ENCODE peak calls at places on chromosomes 3 and 15, in eight cellular contexts. One of them, this sample, is unnamed.

GRCh38 chr3:49788056-49788455 is 1.7 kb upstream of the IP6K1 start:
- DNase-seq in esophagus squamous epithelium: no peak
- DNase-seq in cardiac muscle cell: no peak
- DNase-seq in endodermal cell: no peak
- DNase-seq in spleen: peak
- DNase-seq in glutamatergic neuron: no peak
- DNase-seq in WERI-Rb-1: no peak
- DNase-seq in colonic mucosa: no peak
- DNase-seq in this sample: no peak

GRCh38 chr3:37996785-37997301 is 6.3 kb downstream of the VILL start:
- DNase-seq in cardiac muscle cell: peak
- DNase-seq in endodermal cell: peak
- DNase-seq in WERI-Rb-1: peak
- DNase-seq in esophagus squamous epithelium: no peak
- DNase-seq in spleen: peak
- DNase-seq in colonic mucosa: peak
- DNase-seq in glutamatergic neuron: peak
- DNase-seq in this sample: peak

GRCh38 chr15:94019062-94019461 is 212.3 kb upstream of the MCTP2 start:
- DNase-seq in WERI-Rb-1: no peak
- DNase-seq in colonic mucosa: no peak
- DNase-seq in endodermal cell: no peak
- DNase-seq in esophagus squamous epithelium: no peak
- DNase-seq in cardiac muscle cell: no peak
- DNase-seq in glutamatergic neuron: no peak
- DNase-seq in spleen: no peak
- DNase-seq in this sample: no peak

GRCh38 chr3:117217355-117217754 is 507.8 kb downstream of the TUSC7 start:
- DNase-seq in cardiac muscle cell: no peak
- DNase-seq in spleen: no peak
- DNase-seq in glutamatergic neuron: no peak
- DNase-seq in esophagus squamous epithelium: no peak
- DNase-seq in colonic mucosa: no peak
- DNase-seq in WERI-Rb-1: no peak
- DNase-seq in endodermal cell: no peak
- DNase-seq in this sample: no peak

GRCh38 chr3:178274711-178275110 is 261.5 kb upstream of the KCNMB2 start:
- DNase-seq in colonic mucosa: no peak
- DNase-seq in endodermal cell: no peak
- DNase-seq in WERI-Rb-1: no peak
- DNase-seq in glutamatergic neuron: no peak
- DNase-seq in spleen: no peak
- DNase-seq in cardiac muscle cell: no peak
- DNase-seq in esophagus squamous epithelium: no peak
- DNase-seq in this sample: no peak

GRCh38 chr3:177427096-177427495 is 229.8 kb upstream of the TBL1XR1 start:
- DNase-seq in esophagus squamous epithelium: no peak
- DNase-seq in endodermal cell: no peak
- DNase-seq in spleen: no peak
- DNase-seq in cardiac muscle cell: no peak
- DNase-seq in colonic mucosa: no peak
- DNase-seq in WERI-Rb-1: no peak
- DNase-seq in glutamatergic neuron: no peak
- DNase-seq in this sample: no peak

GRCh38 chr3:27138562-27138961 is 230.6 kb downstream of the NEK10 start:
- DNase-seq in cardiac muscle cell: no peak
- DNase-seq in esophagus squamous epithelium: no peak
- DNase-seq in glutamatergic neuron: no peak
- DNase-seq in WERI-Rb-1: no peak
- DNase-seq in spleen: no peak
- DNase-seq in colonic mucosa: no peak
- DNase-seq in endodermal cell: no peak
- DNase-seq in this sample: no peak

GRCh38 chr3:53269888-53270880 is 14.4 kb upstream of the TKT start:
- DNase-seq in endodermal cell: peak
- DNase-seq in colonic mucosa: peak
- DNase-seq in spleen: peak
- DNase-seq in cardiac muscle cell: peak
- DNase-seq in WERI-Rb-1: peak
- DNase-seq in glutamatergic neuron: peak
- DNase-seq in esophagus squamous epithelium: peak
- DNase-seq in this sample: peak

GRCh38 chr15:89494941-89495637 is 1.3 kb downstream of the RHCG start:
- DNase-seq in esophagus squamous epithelium: no peak
- DNase-seq in endodermal cell: peak
- DNase-seq in colonic mucosa: peak
- DNase-seq in WERI-Rb-1: peak
- DNase-seq in cardiac muscle cell: no peak
- DNase-seq in glutamatergic neuron: peak
- DNase-seq in spleen: no peak
- DNase-seq in this sample: peak

GRCh38 chr3:177196473-177197040 is 725 bp downstream of the TBL1XR1 start:
- DNase-seq in spleen: peak
- DNase-seq in cardiac muscle cell: peak
- DNase-seq in endodermal cell: peak
- DNase-seq in esophagus squamous epithelium: peak
- DNase-seq in WERI-Rb-1: no peak
- DNase-seq in colonic mucosa: peak
- DNase-seq in glutamatergic neuron: peak
- DNase-seq in this sample: peak

GRCh38 chr3:175307642-175308041 is 448.5 kb downstream of the NAALADL2 start:
- DNase-seq in cardiac muscle cell: no peak
- DNase-seq in glutamatergic neuron: no peak
- DNase-seq in WERI-Rb-1: no peak
- DNase-seq in colonic mucosa: no peak
- DNase-seq in esophagus squamous epithelium: no peak
- DNase-seq in spleen: no peak
- DNase-seq in endodermal cell: no peak
- DNase-seq in this sample: no peak

DNA sequence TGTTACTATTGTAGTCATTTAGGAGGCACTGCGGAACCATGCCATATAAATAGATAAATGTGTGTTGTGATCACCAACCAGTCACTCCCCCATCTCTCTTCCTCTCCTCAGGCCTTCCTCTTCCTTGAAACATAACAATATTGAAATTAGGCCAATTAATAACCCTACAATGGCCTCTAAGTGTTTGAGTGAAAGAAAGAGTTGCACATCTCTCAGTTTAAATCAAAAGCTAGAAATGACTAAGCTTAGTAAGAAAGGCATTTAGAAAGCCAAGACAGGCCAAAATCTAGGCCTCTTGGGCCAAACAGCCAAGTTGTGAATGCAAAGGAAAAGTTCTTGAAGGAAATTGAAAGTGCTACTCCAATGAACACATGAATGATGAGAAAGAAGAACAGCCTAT is 8.1 kb upstream of the DNASE1L3 start:
- DNase-seq in WERI-Rb-1: no peak
- DNase-seq in cardiac muscle cell: no peak
- DNase-seq in spleen: no peak
- DNase-seq in endodermal cell: no peak
- DNase-seq in colonic mucosa: no peak
- DNase-seq in glutamatergic neuron: no peak
- DNase-seq in esophagus squamous epithelium: no peak
- DNase-seq in this sample: no peak
- TF ChIP-seq CTCF in WERI-Rb-1: no peak
- TF ChIP-seq CTCF in cardiac muscle cell: no peak
- TF ChIP-seq CTCF in spleen: no peak
- TF ChIP-seq CTCF in endodermal cell: no peak
- TF ChIP-seq CTCF in colonic mucosa: no peak
- TF ChIP-seq CTCF in glutamatergic neuron: no peak
- TF ChIP-seq CTCF in esophagus squamous epithelium: no peak
- TF ChIP-seq CTCF in this sample: no peak

DNA sequence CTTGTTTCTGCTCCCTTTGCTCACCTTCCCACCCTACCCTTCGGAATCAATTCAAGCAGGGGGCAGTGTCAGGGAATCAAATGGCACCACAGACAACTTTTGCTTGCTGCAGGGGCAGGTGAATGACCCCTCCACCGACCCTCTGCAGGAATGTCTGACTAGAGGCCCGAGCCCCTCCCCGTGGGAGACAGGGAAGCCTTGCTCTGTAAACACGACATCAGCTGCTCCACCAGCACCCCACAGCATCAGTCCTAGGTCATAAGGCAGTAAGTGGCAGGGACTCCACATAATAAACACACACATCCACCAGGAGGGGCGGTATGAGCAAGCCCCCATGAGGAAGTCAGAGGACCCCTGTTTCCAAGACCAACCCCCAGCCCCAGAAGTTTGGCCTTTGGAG is 2.0 kb upstream of the SLC26A6 start:
- DNase-seq in colonic mucosa: no peak
- DNase-seq in cardiac muscle cell: peak
- DNase-seq in endodermal cell: peak
- DNase-seq in spleen: no peak
- DNase-seq in glutamatergic neuron: no peak
- DNase-seq in esophagus squamous epithelium: no peak
- DNase-seq in WERI-Rb-1: no peak
- DNase-seq in this sample: no peak
- TF ChIP-seq CTCF in colonic mucosa: no peak
- TF ChIP-seq CTCF in cardiac muscle cell: no peak
- TF ChIP-seq CTCF in endodermal cell: no peak
- TF ChIP-seq CTCF in spleen: no peak
- TF ChIP-seq CTCF in glutamatergic neuron: no peak
- TF ChIP-seq CTCF in esophagus squamous epithelium: no peak
- TF ChIP-seq CTCF in WERI-Rb-1: no peak
- TF ChIP-seq CTCF in this sample: no peak

DNA sequence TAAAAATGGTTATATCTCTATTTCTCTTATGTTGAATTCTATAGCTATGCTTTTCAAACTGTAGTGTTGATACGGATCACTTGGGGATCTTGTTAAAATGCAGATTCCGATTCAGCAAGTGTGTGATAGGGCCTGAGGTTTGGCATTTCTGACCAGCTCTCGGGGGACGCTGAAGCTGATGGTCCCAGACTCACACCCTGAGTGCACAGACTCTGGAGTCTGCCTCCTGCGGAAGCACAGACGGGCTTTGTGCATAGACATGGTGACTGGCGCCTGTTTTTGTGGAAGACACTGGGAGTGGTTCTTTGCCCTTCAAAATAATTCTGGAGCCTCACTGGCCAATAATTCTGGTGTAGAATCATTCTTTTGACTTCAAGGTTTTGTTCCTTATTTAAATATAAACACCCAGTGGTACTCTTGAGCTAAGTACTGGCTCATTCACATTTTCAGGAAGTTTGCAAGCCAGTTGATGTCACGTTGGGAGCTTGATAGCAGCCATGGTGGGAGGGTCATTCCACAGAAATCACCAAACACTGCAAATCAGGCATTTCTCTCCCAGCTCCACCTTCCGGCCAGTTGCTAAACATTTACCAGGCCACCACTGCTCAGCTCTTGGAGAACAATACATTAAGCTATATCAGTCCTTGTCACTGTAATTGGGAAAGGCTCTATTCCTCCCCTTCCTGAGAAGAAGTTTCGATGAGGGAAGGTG is 19.2 kb downstream of the CLDN11 start:
- DNase-seq in spleen: no peak
- DNase-seq in endodermal cell: peak
- DNase-seq in cardiac muscle cell: no peak
- DNase-seq in colonic mucosa: no peak
- DNase-seq in glutamatergic neuron: no peak
- DNase-seq in esophagus squamous epithelium: no peak
- DNase-seq in WERI-Rb-1: no peak
- DNase-seq in this sample: no peak
- TF ChIP-seq CTCF in spleen: no peak
- TF ChIP-seq CTCF in endodermal cell: peak
- TF ChIP-seq CTCF in cardiac muscle cell: no peak
- TF ChIP-seq CTCF in colonic mucosa: no peak
- TF ChIP-seq CTCF in glutamatergic neuron: no peak
- TF ChIP-seq CTCF in esophagus squamous epithelium: no peak
- TF ChIP-seq CTCF in WERI-Rb-1: no peak
- TF ChIP-seq CTCF in this sample: no peak

GRCh38 chr3:169769287-169770181 is at the start of gene ACTRT3:
- DNase-seq in esophagus squamous epithelium: peak
- DNase-seq in cardiac muscle cell: peak
- DNase-seq in spleen: peak
- DNase-seq in WERI-Rb-1: no peak
- DNase-seq in endodermal cell: peak
- DNase-seq in colonic mucosa: peak
- DNase-seq in glutamatergic neuron: peak
- DNase-seq in this sample: peak
- TF ChIP-seq CTCF in esophagus squamous epithelium: no peak
- TF ChIP-seq CTCF in cardiac muscle cell: no peak
- TF ChIP-seq CTCF in spleen: no peak
- TF ChIP-seq CTCF in WERI-Rb-1: no peak
- TF ChIP-seq CTCF in endodermal cell: peak
- TF ChIP-seq CTCF in colonic mucosa: no peak
- TF ChIP-seq CTCF in glutamatergic neuron: no peak
- TF ChIP-seq CTCF in this sample: no peak

GRCh38 chr15:35289029-35289617 is 204.0 kb upstream of the NANOGP8 start:
- DNase-seq in spleen: no peak
- DNase-seq in endodermal cell: no peak
- DNase-seq in cardiac muscle cell: peak
- DNase-seq in esophagus squamous epithelium: no peak
- DNase-seq in WERI-Rb-1: peak
- DNase-seq in colonic mucosa: no peak
- DNase-seq in glutamatergic neuron: no peak
- DNase-seq in this sample: peak

GRCh38 chr15:35290301-35290721 is 205.2 kb upstream of the NANOGP8 start:
- DNase-seq in endodermal cell: no peak
- DNase-seq in esophagus squamous epithelium: no peak
- DNase-seq in colonic mucosa: peak
- DNase-seq in WERI-Rb-1: no peak
- DNase-seq in spleen: no peak
- DNase-seq in cardiac muscle cell: peak
- DNase-seq in glutamatergic neuron: no peak
- DNase-seq in this sample: no peak

GRCh38 chr15:35288580-35288979 is 203.5 kb upstream of the NANOGP8 start:
- DNase-seq in colonic mucosa: no peak
- DNase-seq in spleen: no peak
- DNase-seq in glutamatergic neuron: no peak
- DNase-seq in WERI-Rb-1: no peak
- DNase-seq in esophagus squamous epithelium: no peak
- DNase-seq in cardiac muscle cell: no peak
- DNase-seq in endodermal cell: no peak
- DNase-seq in this sample: no peak

GRCh38 chr15:35298509-35298908 is 213.4 kb upstream of the NANOGP8 start:
- DNase-seq in cardiac muscle cell: no peak
- DNase-seq in esophagus squamous epithelium: no peak
- DNase-seq in endodermal cell: no peak
- DNase-seq in colonic mucosa: no peak
- DNase-seq in glutamatergic neuron: no peak
- DNase-seq in spleen: no peak
- DNase-seq in WERI-Rb-1: no peak
- DNase-seq in this sample: no peak

GRCh38 chr15:35293353-35294130 is 208.4 kb upstream of the NANOGP8 start:
- DNase-seq in esophagus squamous epithelium: no peak
- DNase-seq in WERI-Rb-1: no peak
- DNase-seq in spleen: no peak
- DNase-seq in endodermal cell: peak
- DNase-seq in cardiac muscle cell: no peak
- DNase-seq in glutamatergic neuron: no peak
- DNase-seq in colonic mucosa: no peak
- DNase-seq in this sample: no peak
- TF ChIP-seq CTCF in esophagus squamous epithelium: no peak
- TF ChIP-seq CTCF in WERI-Rb-1: no peak
- TF ChIP-seq CTCF in spleen: no peak
- TF ChIP-seq CTCF in endodermal cell: peak
- TF ChIP-seq CTCF in cardiac muscle cell: peak
- TF ChIP-seq CTCF in glutamatergic neuron: no peak
- TF ChIP-seq CTCF in colonic mucosa: no peak
- TF ChIP-seq CTCF in this sample: peak